ENCODE peak calls at places on chromosomes 3 and 15, in five cellular contexts. Y is gastrocnemius medialis, P is sigmoid colon, E is ovary, Z is esophagus squamous epithelium. L is an unnamed sample.

GRCh38 chr3:27487383-27487782 is 3.2 kb upstream of the SLC4A7 start:
- DNase-seq in Y (no peak), P (no peak), E (no peak), Z (no peak), L (no peak)

GRCh38 chr3:151817473-151817872 is 3.6 kb downstream of the AADAC start:
- DNase-seq in Y (no peak), P (no peak), E (no peak), Z (no peak), L (no peak)

GRCh38 chr3:71102111-71103039 is 481.2 kb downstream of the FOXP1 start:
- DNase-seq in Y (no peak), P (no peak), E (no peak), Z (no peak), L (no peak)

GRCh38 chr15:32982001-32982400 is 212.5 kb downstream of the FMN1 start:
- DNase-seq in Y (no peak), P (no peak), E (no peak), Z (no peak), L (no peak)

GRCh38 chr3:13698498-13698897 is 149.6 kb downstream of the FBLN2 start:
- DNase-seq in Y (no peak), P (no peak), E (no peak), Z (no peak), L (no peak)

GRCh38 chr3:53426918-53427317 is 67.5 kb upstream of the CACNA1D start:
- DNase-seq in Y (no peak), P (no peak), E (no peak), Z (no peak), L (no peak)

GRCh38 chr15:47331796-47332480 is 385.4 kb upstream of the SEMA6D start:
- DNase-seq in Y (peak; percentile 19), P (no peak), E (peak; percentile 52), Z (no peak), L (no peak)

GRCh38 chr3:114496874-114497273 is 203.0 kb downstream of the TIGIT start:
- DNase-seq in Y (no peak), P (no peak), E (no peak), Z (no peak), L (no peak)

GRCh38 chr15:59298876-59299275 is 73.8 kb downstream of the MYO1E start:
- DNase-seq in Y (no peak), P (no peak), E (no peak), Z (no peak), L (no peak)

GRCh38 chr3:98962189-98962930 is 60.9 kb upstream of the DCBLD2 start:
- DNase-seq in Y (no peak), P (no peak), E (no peak), Z (no peak), L (no peak)

GRCh38 chr3:101821503-101821902 is 27.8 kb upstream of the NFKBIZ start:
- DNase-seq in Y (no peak), P (no peak), E (no peak), Z (no peak), L (no peak)

GRCh38 chr3:111472556-111472955 is 69.4 kb upstream of the CD96 start:
- DNase-seq in Y (no peak), P (no peak), E (no peak), Z (no peak), L (no peak)

GRCh38 chr3:122577409-122578028 is at the start of gene PARP15:
- DNase-seq in Y (no peak), P (no peak), E (peak; percentile 43), Z (no peak), L (peak; percentile 61)
- TF ChIP-seq POLR2A in Y (no peak), P (no peak), E (no peak), Z (no peak), L (no peak)

GRCh38 chr3:185746470-185746869 is 78.4 kb downstream of the IGF2BP2 start:
- DNase-seq in Y (no peak), P (no peak), E (no peak), Z (no peak), L (no peak)
- H3K27ac ChIP-seq in Y (no peak overlapping the region), P (no peak overlapping the region), E (no peak overlapping the region), Z (peak overlapping the region; percentile 20), L (no peak overlapping the region)

GRCh38 chr15:65342493-65342892 is 35.3 kb downstream of the IGDCC3 start:
- DNase-seq in Y (no peak), P (no peak), E (no peak), Z (no peak), L (no peak)
- TF ChIP-seq POLR2A in Y (no peak), P (no peak), E (no peak), Z (no peak), L (no peak)

GRCh38 chr3:172069473-172069872 is 30.1 kb downstream of the FNDC3B start:
- DNase-seq in Y (no peak), P (no peak), E (no peak), Z (no peak), L (no peak)

GRCh38 chr3:172070269-172070668 is 30.9 kb downstream of the FNDC3B start:
- DNase-seq in Y (no peak), P (no peak), E (no peak), Z (no peak), L (no peak)

GRCh38 chr3:172072543-172072942 is 33.2 kb downstream of the FNDC3B start:
- DNase-seq in Y (no peak), P (no peak), E (no peak), Z (no peak), L (no peak)

GRCh38 chr3:172071780-172072179 is 32.4 kb downstream of the FNDC3B start:
- DNase-seq in Y (no peak), P (no peak), E (no peak), Z (no peak), L (no peak)

GRCh38 chr3:172070799-172071198 is 31.4 kb downstream of the FNDC3B start:
- DNase-seq in Y (no peak), P (no peak), E (no peak), Z (no peak), L (no peak)
- H3K27ac ChIP-seq in Y (peak overlapping the region; percentile 48), P (no peak overlapping the region), E (no peak overlapping the region), Z (no peak overlapping the region), L (no peak overlapping the region)

GRCh38 chr3:196287405-196288140 is at the start of gene PCYT1A:
- DNase-seq in Y (peak; percentile 95), P (peak; percentile 95), E (peak; percentile 89), Z (peak; percentile 50), L (peak; percentile 87)
- TF ChIP-seq POLR2A in Y (peak; percentile 97), P (peak; percentile 50), E (peak; percentile 44), Z (peak; percentile 32), L (peak; percentile 84)

DNA sequence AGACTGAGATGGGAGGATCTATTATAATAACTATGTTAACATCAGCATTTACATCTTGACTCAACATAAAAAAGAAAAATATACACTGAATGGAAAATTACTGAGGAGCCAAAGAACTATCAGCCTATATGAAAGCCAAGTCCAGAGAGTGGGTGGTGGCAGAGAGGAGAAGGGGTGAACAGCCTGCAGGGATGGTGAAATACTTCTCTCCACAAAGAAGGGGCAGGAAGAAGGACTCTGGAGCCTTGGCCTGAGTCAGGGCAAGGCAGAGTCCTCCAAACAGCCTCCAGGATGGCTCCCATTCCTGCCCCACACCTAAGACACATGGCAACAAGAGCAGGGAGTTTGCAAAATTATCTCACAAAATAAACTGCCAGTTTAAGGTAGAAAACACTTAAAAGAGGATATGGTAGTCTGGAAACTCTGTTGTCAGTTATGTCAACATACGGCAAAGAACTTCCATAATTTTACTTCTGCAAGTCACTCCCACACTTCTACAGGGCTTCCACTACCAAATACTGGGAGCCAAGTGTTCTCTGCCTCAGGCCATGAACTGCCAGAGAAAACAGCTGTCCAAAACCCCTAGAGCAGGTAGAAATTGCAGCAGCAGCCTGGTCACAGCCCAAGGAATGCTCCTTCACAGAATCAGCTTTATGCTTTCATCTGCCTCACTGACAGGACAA is 25.8 kb downstream of the HSPBAP1 start:
- DNase-seq in Y (peak; percentile 32), P (no peak), E (no peak), Z (no peak), L (no peak)
- H3K27ac ChIP-seq in Y (peak overlapping the region; percentile 61), P (no peak overlapping the region), E (no peak overlapping the region), Z (no peak overlapping the region), L (peak overlapping the region; percentile 13)

DNA sequence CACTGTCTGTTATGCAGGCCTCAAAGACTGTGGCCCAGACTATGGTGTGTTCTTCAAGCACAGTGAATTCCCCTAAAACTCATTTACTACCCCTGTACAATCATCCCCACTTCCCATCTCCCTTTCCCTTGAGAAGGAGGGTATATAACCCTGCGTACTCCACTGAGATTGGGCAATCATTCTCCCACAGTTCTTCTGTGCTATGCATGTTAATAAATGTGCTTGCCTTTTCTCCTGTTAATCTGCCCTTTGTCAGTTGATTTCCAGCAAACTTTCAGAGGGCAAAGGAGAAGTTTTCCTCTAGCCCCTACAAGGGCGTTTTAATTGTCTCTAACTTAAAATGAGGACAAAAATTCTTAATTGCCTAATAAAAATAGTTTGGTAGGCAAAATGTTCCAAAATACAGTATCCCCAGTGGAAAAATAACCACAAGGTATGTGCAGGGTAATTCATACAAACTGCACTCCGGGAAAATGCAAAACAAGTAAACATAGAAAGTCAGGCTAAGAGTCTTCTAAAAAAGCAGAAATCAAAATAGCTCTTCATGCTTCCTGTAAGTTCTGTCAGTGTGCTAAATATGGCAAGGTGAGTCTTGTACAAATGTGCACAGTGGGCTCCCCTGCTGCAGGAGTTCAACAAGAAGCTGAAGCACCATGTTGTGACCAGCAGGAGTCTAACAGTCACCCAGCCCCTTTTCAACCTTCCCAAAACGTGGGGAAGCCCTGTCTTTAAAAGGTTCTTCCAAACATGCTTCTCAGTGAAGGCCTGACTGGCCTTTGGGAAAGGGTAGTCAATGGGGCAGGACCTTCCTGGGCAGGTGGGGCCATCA is 10.2 kb downstream of the ATP10A start:
- DNase-seq in Y (no peak), P (no peak), E (no peak), Z (no peak), L (no peak)
- TF ChIP-seq POLR2A in Y (no peak), P (no peak), E (no peak), Z (no peak), L (no peak)

GRCh38 chr3:20073683-20074082 is 33.4 kb downstream of the KAT2B start:
- DNase-seq in Y (no peak), P (no peak), E (no peak), Z (no peak), L (no peak)
- H3K27ac ChIP-seq in Y (peak overlapping the region; percentile 67), P (peak overlapping the region; percentile 39), E (no peak overlapping the region), Z (peak overlapping the region; percentile 32), L (no peak overlapping the region)

L was measured in Peyer's patch.